ENCODE peak calls at places on chromosomes 2 and 18, in ten cellular contexts. One of them, this sample, is unnamed.

GRCh38 chr2:46298522-46299351 is 1.5 kb downstream of the EPAS1 start:
- DNase-seq in progenitor cell of endocrine pancreas: no peak
- DNase-seq in tibial artery: peak
- DNase-seq in PC-9: peak
- DNase-seq in AG04449: no peak
- DNase-seq in uterus: peak
- DNase-seq in astrocyte of the spinal cord: peak
- DNase-seq in fibroblast of mammary gland: peak
- DNase-seq in astrocyte: peak
- DNase-seq in brain microvascular endothelial cell: no peak
- DNase-seq in this sample: peak

GRCh38 chr2:203535784-203536590 is 886 bp upstream of the RAPH1 start:
- DNase-seq in progenitor cell of endocrine pancreas: no peak
- DNase-seq in tibial artery: no peak
- DNase-seq in PC-9: peak
- DNase-seq in AG04449: no peak
- DNase-seq in uterus: no peak
- DNase-seq in astrocyte of the spinal cord: peak
- DNase-seq in fibroblast of mammary gland: no peak
- DNase-seq in astrocyte: peak
- DNase-seq in brain microvascular endothelial cell: no peak
- DNase-seq in this sample: no peak

GRCh38 chr2:166242309-166242708 is 114.5 kb upstream of the SCN1A start:
- DNase-seq in progenitor cell of endocrine pancreas: no peak
- DNase-seq in tibial artery: no peak
- DNase-seq in PC-9: no peak
- DNase-seq in AG04449: no peak
- DNase-seq in uterus: no peak
- DNase-seq in astrocyte of the spinal cord: no peak
- DNase-seq in fibroblast of mammary gland: no peak
- DNase-seq in astrocyte: no peak
- DNase-seq in brain microvascular endothelial cell: no peak
- DNase-seq in this sample: no peak

GRCh38 chr2:109185338-109185737 is 56.3 kb downstream of the SH3RF3 start:
- DNase-seq in progenitor cell of endocrine pancreas: no peak
- DNase-seq in tibial artery: peak
- DNase-seq in PC-9: no peak
- DNase-seq in AG04449: no peak
- DNase-seq in uterus: no peak
- DNase-seq in astrocyte of the spinal cord: peak
- DNase-seq in fibroblast of mammary gland: peak
- DNase-seq in astrocyte: peak
- DNase-seq in brain microvascular endothelial cell: no peak
- DNase-seq in this sample: peak

GRCh38 chr18:10399465-10399864 is 55.0 kb upstream of the APCDD1 start:
- DNase-seq in progenitor cell of endocrine pancreas: no peak
- DNase-seq in tibial artery: no peak
- DNase-seq in PC-9: no peak
- DNase-seq in AG04449: no peak
- DNase-seq in uterus: no peak
- DNase-seq in astrocyte of the spinal cord: no peak
- DNase-seq in fibroblast of mammary gland: no peak
- DNase-seq in astrocyte: no peak
- DNase-seq in brain microvascular endothelial cell: no peak
- DNase-seq in this sample: no peak

GRCh38 chr2:32067549-32067948 is 4.2 kb downstream of the SPAST start:
- DNase-seq in progenitor cell of endocrine pancreas: no peak
- DNase-seq in tibial artery: no peak
- DNase-seq in PC-9: no peak
- DNase-seq in AG04449: no peak
- DNase-seq in uterus: no peak
- DNase-seq in astrocyte of the spinal cord: no peak
- DNase-seq in fibroblast of mammary gland: no peak
- DNase-seq in astrocyte: no peak
- DNase-seq in brain microvascular endothelial cell: no peak
- DNase-seq in this sample: no peak

GRCh38 chr2:191630313-191630712 is 47.6 kb upstream of the NABP1 start:
- DNase-seq in progenitor cell of endocrine pancreas: no peak
- DNase-seq in tibial artery: no peak
- DNase-seq in PC-9: no peak
- DNase-seq in AG04449: no peak
- DNase-seq in uterus: no peak
- DNase-seq in astrocyte of the spinal cord: no peak
- DNase-seq in fibroblast of mammary gland: no peak
- DNase-seq in astrocyte: no peak
- DNase-seq in brain microvascular endothelial cell: no peak
- DNase-seq in this sample: no peak

GRCh38 chr2:118477111-118477517 is 370.3 kb downstream of the EN1 start:
- DNase-seq in progenitor cell of endocrine pancreas: no peak
- DNase-seq in tibial artery: no peak
- DNase-seq in PC-9: no peak
- DNase-seq in AG04449: no peak
- DNase-seq in uterus: no peak
- DNase-seq in astrocyte of the spinal cord: no peak
- DNase-seq in fibroblast of mammary gland: no peak
- DNase-seq in astrocyte: no peak
- DNase-seq in brain microvascular endothelial cell: no peak
- DNase-seq in this sample: no peak

GRCh38 chr2:73292316-73292905 is 937 bp downstream of the EGR4 start:
- DNase-seq in progenitor cell of endocrine pancreas: no peak
- DNase-seq in tibial artery: no peak
- DNase-seq in PC-9: no peak
- DNase-seq in AG04449: no peak
- DNase-seq in uterus: no peak
- DNase-seq in astrocyte of the spinal cord: no peak
- DNase-seq in fibroblast of mammary gland: no peak
- DNase-seq in astrocyte: no peak
- DNase-seq in brain microvascular endothelial cell: no peak
- DNase-seq in this sample: no peak

GRCh38 chr2:73291093-73291460 is 2.3 kb downstream of the EGR4 start:
- DNase-seq in progenitor cell of endocrine pancreas: peak
- DNase-seq in tibial artery: peak
- DNase-seq in PC-9: no peak
- DNase-seq in AG04449: no peak
- DNase-seq in uterus: no peak
- DNase-seq in astrocyte of the spinal cord: peak
- DNase-seq in fibroblast of mammary gland: peak
- DNase-seq in astrocyte: peak
- DNase-seq in brain microvascular endothelial cell: no peak
- DNase-seq in this sample: peak

GRCh38 chr2:73292906-73293533 is 328 bp downstream of the EGR4 start:
- DNase-seq in progenitor cell of endocrine pancreas: no peak
- DNase-seq in tibial artery: peak
- DNase-seq in PC-9: no peak
- DNase-seq in AG04449: no peak
- DNase-seq in uterus: no peak
- DNase-seq in astrocyte of the spinal cord: no peak
- DNase-seq in fibroblast of mammary gland: no peak
- DNase-seq in astrocyte: no peak
- DNase-seq in brain microvascular endothelial cell: no peak
- DNase-seq in this sample: no peak

GRCh38 chr2:73290049-73290839 is 3.1 kb downstream of the EGR4 start:
- DNase-seq in progenitor cell of endocrine pancreas: no peak
- DNase-seq in tibial artery: no peak
- DNase-seq in PC-9: peak
- DNase-seq in AG04449: no peak
- DNase-seq in uterus: no peak
- DNase-seq in astrocyte of the spinal cord: no peak
- DNase-seq in fibroblast of mammary gland: peak
- DNase-seq in astrocyte: peak
- DNase-seq in brain microvascular endothelial cell: peak
- DNase-seq in this sample: no peak

DNA sequence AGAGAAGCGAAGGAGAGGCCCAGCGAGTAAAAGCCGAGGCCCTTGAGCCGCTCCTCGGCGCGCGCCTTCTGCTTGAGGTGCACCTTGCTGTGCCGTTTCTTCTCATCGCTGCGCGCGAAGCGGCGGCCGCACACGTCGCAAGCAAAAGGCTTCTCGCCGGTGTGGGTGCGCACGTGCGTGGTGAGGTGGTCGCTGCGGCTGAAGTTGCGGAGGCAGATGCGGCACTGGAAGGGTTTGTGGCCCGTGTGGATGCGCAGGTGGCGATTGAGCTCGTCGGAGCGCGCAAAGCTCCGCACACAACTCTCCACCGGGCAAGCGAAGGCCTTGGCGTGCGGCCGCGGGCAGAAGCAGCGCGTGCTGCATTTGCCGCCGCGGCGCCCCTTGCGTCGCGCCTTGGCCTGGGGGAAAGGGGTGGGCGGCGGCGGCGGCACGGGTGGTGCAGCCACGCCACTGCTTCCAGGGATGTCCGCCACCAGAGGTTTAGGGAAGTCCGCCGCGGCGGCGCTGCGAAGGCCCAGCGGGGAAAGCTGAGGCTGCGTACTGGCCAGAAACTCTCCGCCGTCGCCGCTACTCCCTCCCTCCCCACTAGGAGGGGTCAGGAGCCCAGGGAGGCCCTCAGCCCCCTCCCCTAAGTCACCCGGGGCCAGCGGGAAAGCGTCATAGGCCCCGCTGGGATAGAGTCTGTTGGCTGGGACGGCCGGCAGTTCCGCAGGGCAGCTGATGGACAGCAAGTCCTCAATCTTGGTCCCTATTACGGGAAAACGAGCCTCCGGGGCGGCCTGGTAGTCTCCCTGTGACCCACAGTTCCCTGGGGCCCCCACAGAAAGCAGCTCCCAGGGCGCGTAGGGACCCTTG is 1.7 kb downstream of the EGR4 start:
- DNase-seq in progenitor cell of endocrine pancreas: no peak
- DNase-seq in tibial artery: no peak
- DNase-seq in PC-9: no peak
- DNase-seq in AG04449: no peak
- DNase-seq in uterus: no peak
- DNase-seq in astrocyte of the spinal cord: no peak
- DNase-seq in fibroblast of mammary gland: no peak
- DNase-seq in astrocyte: no peak
- DNase-seq in brain microvascular endothelial cell: no peak
- DNase-seq in this sample: no peak
- TF ChIP-seq CTCF in progenitor cell of endocrine pancreas: no peak
- TF ChIP-seq CTCF in tibial artery: no peak
- TF ChIP-seq CTCF in PC-9: no peak
- TF ChIP-seq CTCF in AG04449: no peak
- TF ChIP-seq CTCF in uterus: no peak
- TF ChIP-seq CTCF in astrocyte of the spinal cord: peak
- TF ChIP-seq CTCF in fibroblast of mammary gland: peak
- TF ChIP-seq CTCF in astrocyte: no peak
- TF ChIP-seq CTCF in brain microvascular endothelial cell: peak
- TF ChIP-seq CTCF in this sample: no peak

GRCh38 chr18:8507881-8508280 is 101.4 kb upstream of the RAB12 start:
- DNase-seq in progenitor cell of endocrine pancreas: no peak
- DNase-seq in tibial artery: no peak
- DNase-seq in PC-9: no peak
- DNase-seq in AG04449: no peak
- DNase-seq in uterus: no peak
- DNase-seq in astrocyte of the spinal cord: no peak
- DNase-seq in fibroblast of mammary gland: peak
- DNase-seq in astrocyte: peak
- DNase-seq in brain microvascular endothelial cell: no peak
- DNase-seq in this sample: no peak

GRCh38 chr18:8508320-8508719 is 100.9 kb upstream of the RAB12 start:
- DNase-seq in progenitor cell of endocrine pancreas: no peak
- DNase-seq in tibial artery: no peak
- DNase-seq in PC-9: no peak
- DNase-seq in AG04449: no peak
- DNase-seq in uterus: no peak
- DNase-seq in astrocyte of the spinal cord: no peak
- DNase-seq in fibroblast of mammary gland: peak
- DNase-seq in astrocyte: no peak
- DNase-seq in brain microvascular endothelial cell: no peak
- DNase-seq in this sample: no peak

GRCh38 chr18:8505036-8505435 is 104.2 kb upstream of the RAB12 start:
- DNase-seq in progenitor cell of endocrine pancreas: no peak
- DNase-seq in tibial artery: peak
- DNase-seq in PC-9: no peak
- DNase-seq in AG04449: no peak
- DNase-seq in uterus: no peak
- DNase-seq in astrocyte of the spinal cord: no peak
- DNase-seq in fibroblast of mammary gland: no peak
- DNase-seq in astrocyte: no peak
- DNase-seq in brain microvascular endothelial cell: no peak
- DNase-seq in this sample: no peak

GRCh38 chr18:8506251-8507049 is 102.8 kb upstream of the RAB12 start:
- DNase-seq in progenitor cell of endocrine pancreas: no peak
- DNase-seq in tibial artery: peak
- DNase-seq in PC-9: no peak
- DNase-seq in AG04449: no peak
- DNase-seq in uterus: no peak
- DNase-seq in astrocyte of the spinal cord: no peak
- DNase-seq in fibroblast of mammary gland: no peak
- DNase-seq in astrocyte: no peak
- DNase-seq in brain microvascular endothelial cell: no peak
- DNase-seq in this sample: no peak

DNA sequence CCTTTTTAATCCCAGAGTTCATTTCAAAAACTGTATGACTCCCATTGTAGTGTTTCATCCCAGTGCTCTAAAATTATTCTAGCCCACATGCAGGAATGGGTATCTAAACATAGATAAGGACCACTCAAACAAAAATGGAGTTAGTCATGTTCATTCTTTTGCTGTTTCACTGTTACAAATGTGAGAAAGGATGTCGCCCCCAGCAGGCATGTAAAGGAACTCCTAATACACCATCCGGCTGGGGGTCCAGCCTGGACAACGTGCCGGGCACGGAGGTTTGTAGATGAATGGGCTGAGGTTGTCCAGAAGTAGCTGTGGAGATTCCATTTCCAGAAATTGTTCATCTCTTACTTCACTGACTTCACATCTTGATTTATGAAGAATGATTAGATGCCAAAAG is 101.9 kb upstream of the RAB12 start:
- DNase-seq in progenitor cell of endocrine pancreas: no peak
- DNase-seq in tibial artery: no peak
- DNase-seq in PC-9: no peak
- DNase-seq in AG04449: no peak
- DNase-seq in uterus: no peak
- DNase-seq in astrocyte of the spinal cord: no peak
- DNase-seq in fibroblast of mammary gland: peak
- DNase-seq in astrocyte: peak
- DNase-seq in brain microvascular endothelial cell: peak
- DNase-seq in this sample: no peak
- TF ChIP-seq CTCF in progenitor cell of endocrine pancreas: peak
- TF ChIP-seq CTCF in tibial artery: no peak
- TF ChIP-seq CTCF in PC-9: peak
- TF ChIP-seq CTCF in AG04449: peak
- TF ChIP-seq CTCF in uterus: no peak
- TF ChIP-seq CTCF in astrocyte of the spinal cord: peak
- TF ChIP-seq CTCF in fibroblast of mammary gland: peak
- TF ChIP-seq CTCF in astrocyte: peak
- TF ChIP-seq CTCF in brain microvascular endothelial cell: peak
- TF ChIP-seq CTCF in this sample: no peak

DNA sequence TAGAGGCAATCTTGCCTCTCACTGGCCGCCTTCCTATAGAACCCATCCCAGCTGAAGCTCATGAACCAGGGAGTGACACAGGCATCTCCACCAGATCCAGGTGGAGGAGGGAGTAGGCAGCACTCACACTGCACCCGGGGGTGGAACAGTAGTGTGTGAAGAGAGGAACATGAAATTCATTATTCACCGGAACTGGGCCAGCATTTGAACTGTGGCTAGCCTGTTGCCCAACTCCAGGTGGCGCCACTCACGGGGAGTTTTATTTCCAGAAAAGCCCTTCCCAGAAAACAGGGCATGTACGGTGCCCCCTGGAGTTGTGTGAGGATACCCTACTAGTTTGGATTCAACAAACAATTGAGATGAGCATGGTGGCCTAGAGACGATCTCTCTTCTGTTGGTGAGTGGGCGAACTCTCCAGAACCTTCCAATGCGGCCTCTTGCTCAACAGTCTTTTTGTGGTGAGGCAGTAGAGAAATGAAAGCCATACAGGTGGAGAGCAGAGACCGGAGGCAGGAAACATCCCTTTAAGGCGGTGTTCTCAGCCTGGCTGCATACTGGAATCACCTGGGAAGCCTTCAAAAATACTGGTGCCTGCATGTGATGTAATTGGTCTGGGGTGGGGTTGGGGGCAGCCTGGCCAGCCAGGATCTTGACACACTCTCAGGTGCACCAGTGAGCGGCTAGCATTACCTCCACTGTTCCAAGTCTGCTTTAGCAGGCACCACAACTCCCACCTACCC is 73.5 kb upstream of the NEDD4L start:
- DNase-seq in progenitor cell of endocrine pancreas: no peak
- DNase-seq in tibial artery: no peak
- DNase-seq in PC-9: no peak
- DNase-seq in AG04449: no peak
- DNase-seq in uterus: no peak
- DNase-seq in astrocyte of the spinal cord: no peak
- DNase-seq in fibroblast of mammary gland: peak
- DNase-seq in astrocyte: no peak
- DNase-seq in brain microvascular endothelial cell: no peak
- DNase-seq in this sample: no peak
- TF ChIP-seq CTCF in progenitor cell of endocrine pancreas: peak
- TF ChIP-seq CTCF in tibial artery: no peak
- TF ChIP-seq CTCF in PC-9: peak
- TF ChIP-seq CTCF in AG04449: no peak
- TF ChIP-seq CTCF in uterus: no peak
- TF ChIP-seq CTCF in astrocyte of the spinal cord: peak
- TF ChIP-seq CTCF in fibroblast of mammary gland: peak
- TF ChIP-seq CTCF in astrocyte: peak
- TF ChIP-seq CTCF in brain microvascular endothelial cell: peak
- TF ChIP-seq CTCF in this sample: no peak

DNA sequence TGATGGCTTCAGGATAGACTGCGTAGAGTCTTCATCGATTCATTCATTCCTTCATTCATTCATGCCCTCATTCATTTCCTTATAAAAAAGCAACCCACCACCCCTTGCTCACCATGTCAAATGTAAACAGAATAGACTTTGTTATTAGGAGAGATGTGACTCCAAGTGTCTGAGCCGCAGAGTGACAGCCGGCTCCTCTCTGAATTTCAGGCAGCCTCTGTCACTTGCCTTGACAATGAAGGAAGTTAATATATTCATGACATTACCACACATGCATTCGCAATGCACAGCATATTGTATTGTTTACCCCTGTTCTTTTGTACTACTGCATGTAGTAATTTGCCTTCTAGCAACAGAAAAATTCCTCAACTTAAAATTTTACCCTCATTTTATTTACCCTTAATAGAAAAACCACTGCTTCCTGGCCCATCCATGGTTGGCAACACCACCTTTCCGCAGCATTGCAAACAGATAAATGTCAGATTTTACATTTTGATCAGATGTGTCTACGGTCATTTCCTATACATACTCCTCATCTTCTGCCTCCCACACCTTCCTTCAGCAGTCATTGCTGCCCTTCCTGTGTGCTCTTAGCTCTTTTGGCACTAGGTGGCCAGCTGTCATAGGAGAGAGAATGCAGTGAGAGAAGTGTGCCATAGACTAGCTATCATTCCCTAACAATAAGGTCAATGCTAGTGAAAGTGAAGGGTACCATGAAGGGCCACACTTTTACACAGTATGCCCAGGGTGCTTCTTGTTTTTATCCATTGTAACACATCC is 1090.8 kb downstream of the BCL11A start:
- DNase-seq in progenitor cell of endocrine pancreas: no peak
- DNase-seq in tibial artery: no peak
- DNase-seq in PC-9: no peak
- DNase-seq in AG04449: no peak
- DNase-seq in uterus: no peak
- DNase-seq in astrocyte of the spinal cord: no peak
- DNase-seq in fibroblast of mammary gland: no peak
- DNase-seq in astrocyte: no peak
- DNase-seq in brain microvascular endothelial cell: no peak
- DNase-seq in this sample: no peak
- TF ChIP-seq CTCF in progenitor cell of endocrine pancreas: no peak
- TF ChIP-seq CTCF in tibial artery: no peak
- TF ChIP-seq CTCF in PC-9: no peak
- TF ChIP-seq CTCF in AG04449: no peak
- TF ChIP-seq CTCF in uterus: no peak
- TF ChIP-seq CTCF in astrocyte of the spinal cord: no peak
- TF ChIP-seq CTCF in fibroblast of mammary gland: no peak
- TF ChIP-seq CTCF in astrocyte: no peak
- TF ChIP-seq CTCF in brain microvascular endothelial cell: no peak
- TF ChIP-seq CTCF in this sample: no peak

This sample was measured in heart left ventricle.